ENCODE peak calls at places on chromosome 9, in six cellular contexts. One of them, this sample, is unnamed.

GRCh38 chr9:85949591-85950335 is 8.8 kb downstream of the NAA35 start:
- ATAC-seq in HCT116: no peak
- ATAC-seq in heart left ventricle: no peak
- ATAC-seq in K562: no peak
- ATAC-seq in HepG2: no peak
- ATAC-seq in body of pancreas: no peak
- ATAC-seq in this sample: no peak

GRCh38 chr9:124060844-124061605 is 49.5 kb downstream of the LHX2 start:
- ATAC-seq in HCT116: no peak
- ATAC-seq in heart left ventricle: no peak
- ATAC-seq in K562: no peak
- ATAC-seq in HepG2: no peak
- ATAC-seq in body of pancreas: no peak
- ATAC-seq in this sample: no peak

GRCh38 chr9:77544491-77545000 is 103.6 kb downstream of the GNA14 start:
- ATAC-seq in HCT116: no peak
- ATAC-seq in heart left ventricle: no peak
- ATAC-seq in K562: no peak
- ATAC-seq in HepG2: no peak
- ATAC-seq in body of pancreas: no peak
- ATAC-seq in this sample: no peak

GRCh38 chr9:123343428-123344272 is 12.3 kb upstream of the CRB2 start:
- ATAC-seq in HCT116: no peak
- ATAC-seq in heart left ventricle: no peak
- ATAC-seq in K562: peak; percentile 74
- ATAC-seq in HepG2: no peak
- ATAC-seq in body of pancreas: no peak
- ATAC-seq in this sample: no peak

GRCh38 chr9:89454498-89455355 is 43.2 kb downstream of the SEMA4D start:
- ATAC-seq in HCT116: no peak
- ATAC-seq in heart left ventricle: no peak
- ATAC-seq in K562: no peak
- ATAC-seq in HepG2: no peak
- ATAC-seq in body of pancreas: no peak
- ATAC-seq in this sample: no peak

GRCh38 chr9:112971415-112971814 is 40.6 kb downstream of the ZNF883 start:
- ATAC-seq in HCT116: peak; percentile 78
- ATAC-seq in heart left ventricle: no peak
- ATAC-seq in K562: peak; percentile 47
- ATAC-seq in HepG2: peak; percentile 54
- ATAC-seq in body of pancreas: no peak
- ATAC-seq in this sample: no peak

GRCh38 chr9:36725777-36726356 is 153.2 kb downstream of the MELK start:
- ATAC-seq in HCT116: no peak
- ATAC-seq in heart left ventricle: no peak
- ATAC-seq in K562: no peak
- ATAC-seq in HepG2: peak; percentile 47
- ATAC-seq in body of pancreas: no peak
- ATAC-seq in this sample: no peak

GRCh38 chr9:124590886-124591641 is 83.9 kb upstream of the NR5A1 start:
- ATAC-seq in HCT116: no peak
- ATAC-seq in heart left ventricle: no peak
- ATAC-seq in K562: peak; percentile 16
- ATAC-seq in HepG2: no peak
- ATAC-seq in body of pancreas: no peak
- ATAC-seq in this sample: no peak

GRCh38 chr9:100352727-100353505 is at the start of gene TEX10:
- ATAC-seq in HCT116: peak; percentile 86
- ATAC-seq in heart left ventricle: peak; percentile 98
- ATAC-seq in K562: peak; percentile 88
- ATAC-seq in HepG2: peak; percentile 91
- ATAC-seq in body of pancreas: peak; percentile 93
- ATAC-seq in this sample: peak; percentile 96

GRCh38 chr9:78363221-78363620 is 66.3 kb downstream of the PSAT1 start:
- ATAC-seq in HCT116: no peak
- ATAC-seq in heart left ventricle: no peak
- ATAC-seq in K562: no peak
- ATAC-seq in HepG2: no peak
- ATAC-seq in body of pancreas: no peak
- ATAC-seq in this sample: no peak

GRCh38 chr9:125435776-125436612 is 174.4 kb downstream of the GAPVD1 start:
- ATAC-seq in HCT116: no peak
- ATAC-seq in heart left ventricle: no peak
- ATAC-seq in K562: peak; percentile 16
- ATAC-seq in HepG2: peak; percentile 27
- ATAC-seq in body of pancreas: no peak
- ATAC-seq in this sample: no peak

GRCh38 chr9:112315905-112316304 is 17.5 kb downstream of the PTBP3 start:
- ATAC-seq in HCT116: no peak
- ATAC-seq in heart left ventricle: no peak
- ATAC-seq in K562: peak; percentile 14
- ATAC-seq in HepG2: no peak
- ATAC-seq in body of pancreas: no peak
- ATAC-seq in this sample: no peak

DNA sequence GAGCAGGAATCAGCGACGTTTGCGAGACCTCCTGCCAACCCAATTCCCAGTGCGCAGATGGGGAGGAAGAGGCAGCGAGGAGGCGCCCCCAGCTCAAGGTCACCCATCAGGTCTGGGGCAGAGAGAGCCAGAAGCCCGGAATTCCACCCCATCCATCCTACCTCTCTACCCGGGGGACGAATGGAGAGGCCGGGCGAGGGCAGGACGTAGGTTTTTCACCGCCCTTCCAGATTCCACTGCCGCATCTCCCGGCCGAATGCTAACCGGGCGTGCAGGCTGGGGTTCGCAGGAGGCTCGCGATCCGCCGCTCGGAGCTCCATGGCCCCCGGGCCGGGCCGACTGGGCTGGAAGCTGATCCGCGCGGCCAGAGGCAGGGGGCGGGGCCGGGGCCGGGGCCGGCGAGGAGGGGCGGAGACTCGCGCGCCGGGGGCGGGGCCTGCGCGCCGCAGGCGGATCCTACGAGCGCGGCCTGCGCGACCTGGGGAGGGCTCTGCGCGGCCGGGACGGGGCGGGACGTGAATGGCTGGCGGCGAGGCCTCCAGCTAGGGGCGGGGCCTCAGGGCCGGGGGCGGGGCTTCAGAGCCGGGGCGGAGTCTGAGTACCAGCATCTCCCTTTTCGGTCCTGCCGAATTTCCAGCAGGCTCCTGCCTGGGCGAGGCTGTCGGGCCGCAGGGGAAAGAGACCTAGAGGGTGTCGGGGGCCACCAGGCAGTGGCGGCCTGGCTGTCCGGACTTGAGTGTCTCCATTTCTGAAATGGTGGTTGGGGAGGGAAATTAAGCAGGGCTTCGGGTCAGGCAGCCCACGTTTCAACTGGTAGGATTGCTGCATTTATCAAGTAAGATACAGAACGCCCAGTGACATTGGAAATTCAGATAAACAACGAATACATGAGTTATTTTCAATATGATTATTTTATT is at the start of gene ST6GALNAC4:
- ATAC-seq in HCT116: peak; percentile 86
- ATAC-seq in heart left ventricle: peak; percentile 92
- ATAC-seq in K562: peak; percentile 94
- ATAC-seq in HepG2: peak; percentile 70
- ATAC-seq in body of pancreas: peak; percentile 90
- ATAC-seq in this sample: peak; percentile 91
- TF ChIP-seq POLR2A in HCT116: peak; percentile 22
- TF ChIP-seq POLR2A in heart left ventricle: no peak
- TF ChIP-seq POLR2A in K562: peak; percentile 67
- TF ChIP-seq POLR2A in HepG2: no peak
- TF ChIP-seq POLR2A in body of pancreas: peak; percentile 52
- TF ChIP-seq POLR2A in this sample: peak; percentile 22

DNA sequence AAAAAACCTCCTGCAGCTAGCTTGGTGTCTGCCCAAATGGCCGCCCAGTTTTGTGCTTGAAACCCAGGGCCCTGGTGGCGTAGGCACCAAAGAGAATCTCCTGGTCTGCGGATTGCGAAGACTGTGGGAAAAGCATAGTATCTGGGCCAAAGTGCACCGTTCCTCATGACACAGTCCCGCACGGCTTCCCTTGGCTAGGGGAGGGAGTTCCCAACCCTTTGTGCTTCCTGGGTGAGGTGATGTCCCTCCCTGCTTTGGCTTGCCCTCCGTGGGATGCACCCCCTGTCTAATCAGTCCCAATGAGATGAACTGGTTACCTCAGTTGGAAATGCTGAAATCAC is 83.0 kb upstream of the JAK2 start:
- ATAC-seq in HCT116: no peak
- ATAC-seq in heart left ventricle: no peak
- ATAC-seq in K562: no peak
- ATAC-seq in HepG2: peak; percentile 96
- ATAC-seq in body of pancreas: no peak
- ATAC-seq in this sample: no peak
- H3K27ac ChIP-seq in HCT116: no peak overlapping the region
- H3K27ac ChIP-seq in heart left ventricle: no peak overlapping the region
- H3K27ac ChIP-seq in K562: no peak overlapping the region
- H3K27ac ChIP-seq in HepG2: peak overlapping the region; percentile 54
- H3K27ac ChIP-seq in body of pancreas: no peak overlapping the region
- H3K27ac ChIP-seq in this sample: no peak overlapping the region

GRCh38 chr9:19781240-19781639 is 7.6 kb downstream of the SLC24A2 start:
- ATAC-seq in HCT116: no peak
- ATAC-seq in heart left ventricle: no peak
- ATAC-seq in K562: no peak
- ATAC-seq in HepG2: no peak
- ATAC-seq in body of pancreas: no peak
- ATAC-seq in this sample: no peak
- H3K36me3 ChIP-seq in HCT116: no peaks in the 10 kb centered on the region
- H3K36me3 ChIP-seq in heart left ventricle: no peaks in the 10 kb centered on the region
- H3K36me3 ChIP-seq in K562: no peaks in the 10 kb centered on the region
- H3K36me3 ChIP-seq in HepG2: no peaks in the 10 kb centered on the region
- H3K36me3 ChIP-seq in body of pancreas: no peaks in the 10 kb centered on the region
- H3K36me3 ChIP-seq in this sample: no peaks in the 10 kb centered on the region

DNA sequence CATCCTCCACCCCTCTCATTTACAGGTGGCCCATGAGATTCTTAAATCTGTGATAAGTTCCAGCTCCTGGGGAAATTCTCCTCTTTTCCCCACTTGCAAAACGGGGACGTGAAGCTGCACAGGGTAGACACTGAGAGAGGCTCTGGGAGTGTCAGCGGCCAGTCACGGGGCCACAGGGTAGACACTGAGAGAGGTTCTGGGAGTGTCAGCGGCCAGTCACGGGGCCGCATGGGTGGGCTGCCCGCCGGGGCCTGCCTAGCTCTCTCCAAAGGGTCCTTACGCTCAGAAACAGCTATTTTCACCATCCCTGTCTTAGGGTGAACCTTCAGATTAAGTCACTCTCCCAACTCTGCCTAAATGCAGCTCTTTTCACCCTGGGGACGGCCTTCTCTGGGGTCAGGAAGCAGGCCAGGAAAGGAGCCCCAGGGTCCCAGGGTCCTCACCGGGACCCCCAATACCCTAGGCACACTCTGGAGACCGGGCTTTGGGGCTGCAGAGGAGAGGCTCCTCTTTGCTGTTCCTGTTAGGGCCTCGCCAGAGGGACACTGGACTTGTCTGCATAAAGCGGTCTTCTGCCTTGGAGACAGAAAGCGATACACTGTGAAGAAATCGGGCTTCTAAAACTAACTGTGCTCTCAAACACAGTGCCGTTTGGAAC is 1.5 kb downstream of the FAM78A start:
- ATAC-seq in HCT116: no peak
- ATAC-seq in heart left ventricle: peak; percentile 61
- ATAC-seq in K562: peak; percentile 35
- ATAC-seq in HepG2: peak; percentile 64
- ATAC-seq in body of pancreas: no peak
- ATAC-seq in this sample: no peak
- TF ChIP-seq POLR2A in HCT116: no peak
- TF ChIP-seq POLR2A in heart left ventricle: no peak
- TF ChIP-seq POLR2A in K562: no peak
- TF ChIP-seq POLR2A in HepG2: no peak
- TF ChIP-seq POLR2A in body of pancreas: no peak
- TF ChIP-seq POLR2A in this sample: no peak

DNA sequence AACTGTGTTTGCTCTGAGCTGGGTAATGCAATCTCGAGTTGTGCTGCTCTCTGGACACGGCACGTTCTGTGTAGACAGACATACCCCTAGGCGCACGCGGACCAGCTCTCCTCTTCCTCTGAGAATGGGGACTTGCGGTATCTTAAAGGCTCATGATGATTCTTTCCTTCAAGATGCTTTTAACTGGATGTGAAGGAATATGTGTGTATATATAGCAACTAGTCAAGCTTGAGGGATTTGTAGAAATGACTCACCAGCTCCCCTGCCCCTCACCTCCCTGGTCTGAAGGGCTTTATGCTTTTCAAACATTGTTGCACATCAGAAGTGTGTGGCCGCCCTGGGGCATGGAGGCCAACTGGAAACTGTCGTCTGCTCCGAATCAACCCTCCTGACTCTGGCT is 105.1 kb upstream of the FCN2 start:
- ATAC-seq in HCT116: no peak
- ATAC-seq in heart left ventricle: no peak
- ATAC-seq in K562: no peak
- ATAC-seq in HepG2: no peak
- ATAC-seq in body of pancreas: no peak
- ATAC-seq in this sample: no peak
- H3K27ac ChIP-seq in HCT116: no peak overlapping the region
- H3K27ac ChIP-seq in heart left ventricle: no peak overlapping the region
- H3K27ac ChIP-seq in K562: no peak overlapping the region
- H3K27ac ChIP-seq in HepG2: no peak overlapping the region
- H3K27ac ChIP-seq in body of pancreas: no peak overlapping the region
- H3K27ac ChIP-seq in this sample: peak overlapping the region; percentile 66

GRCh38 chr9:83965350-83966208 is 14.4 kb downstream of the HNRNPK start:
- ATAC-seq in HCT116: peak; percentile 39
- ATAC-seq in heart left ventricle: peak; percentile 46
- ATAC-seq in K562: peak; percentile 64
- ATAC-seq in HepG2: peak; percentile 39
- ATAC-seq in body of pancreas: peak; percentile 14
- ATAC-seq in this sample: peak; percentile 40

GRCh38 chr9:83964973-83965349 is 15.1 kb downstream of the HNRNPK start:
- ATAC-seq in HCT116: peak; percentile 31
- ATAC-seq in heart left ventricle: peak; percentile 31
- ATAC-seq in K562: peak; percentile 43
- ATAC-seq in HepG2: peak; percentile 28
- ATAC-seq in body of pancreas: peak; percentile 13
- ATAC-seq in this sample: no peak

GRCh38 chr9:83966209-83966582 is 13.8 kb downstream of the HNRNPK start:
- ATAC-seq in HCT116: peak; percentile 30
- ATAC-seq in heart left ventricle: peak; percentile 38
- ATAC-seq in K562: peak; percentile 38
- ATAC-seq in HepG2: peak; percentile 6
- ATAC-seq in body of pancreas: peak; percentile 23
- ATAC-seq in this sample: no peak

GRCh38 chr9:83969602-83970001 is 10.4 kb downstream of the HNRNPK start:
- ATAC-seq in HCT116: no peak
- ATAC-seq in heart left ventricle: no peak
- ATAC-seq in K562: no peak
- ATAC-seq in HepG2: no peak
- ATAC-seq in body of pancreas: no peak
- ATAC-seq in this sample: no peak

GRCh38 chr9:83967083-83967482 is 12.9 kb downstream of the HNRNPK start:
- ATAC-seq in HCT116: no peak
- ATAC-seq in heart left ventricle: no peak
- ATAC-seq in K562: no peak
- ATAC-seq in HepG2: no peak
- ATAC-seq in body of pancreas: no peak
- ATAC-seq in this sample: no peak
- H3K36me3 ChIP-seq in HCT116: peaks cover 32% of the 10 kb centered on the region
- H3K36me3 ChIP-seq in heart left ventricle: peaks cover 67% of the 10 kb centered on the region
- H3K36me3 ChIP-seq in K562: peaks cover 53% of the 10 kb centered on the region
- H3K36me3 ChIP-seq in HepG2: peaks cover 38% of the 10 kb centered on the region
- H3K36me3 ChIP-seq in body of pancreas: peaks cover 8% of the 10 kb centered on the region
- H3K36me3 ChIP-seq in this sample: peaks cover 63% of the 10 kb centered on the region

GRCh38 chr9:127567119-127567897 is 44.8 kb upstream of the STXBP1 start:
- ATAC-seq in HCT116: peak; percentile 60
- ATAC-seq in heart left ventricle: peak; percentile 81
- ATAC-seq in K562: peak; percentile 85
- ATAC-seq in HepG2: peak; percentile 33
- ATAC-seq in body of pancreas: peak; percentile 41
- ATAC-seq in this sample: peak; percentile 41
- TF ChIP-seq POLR2A in HCT116: no peak
- TF ChIP-seq POLR2A in heart left ventricle: no peak
- TF ChIP-seq POLR2A in K562: no peak
- TF ChIP-seq POLR2A in HepG2: no peak
- TF ChIP-seq POLR2A in body of pancreas: peak; percentile 79
- TF ChIP-seq POLR2A in this sample: no peak